ENCODE peak calls at places on chromosomes 11 and 22, in four cellular contexts. X is body of pancreas, T is keratinocyte, K is GM23338. U is an unnamed sample. For H3K4me1, the result is how much of the 10 kb centered on the place peaks cover.

GRCh38 chr11:94638902-94639373 is 71.8 kb downstream of the PIWIL4 start:
- DNase-seq in X (no peak), T (no peak), K (no peak), U (peak)

GRCh38 chr11:85028329-85029101 is 598.6 kb downstream of the DLG2 start:
- DNase-seq in T (no peak), K (no peak), X (no peak), U (no peak)

GRCh38 chr22:42595434-42595833 is 19.2 kb downstream of the POLDIP3 start:
- DNase-seq in X (no peak), T (no peak), K (no peak), U (no peak)

GRCh38 chr11:65444314-65445051 is 21.9 kb downstream of the NEAT1 start:
- DNase-seq in K (no peak), T (no peak), X (peak), U (peak)

GRCh38 chr22:20238567-20239062 is 29.5 kb downstream of the RTN4R start:
- DNase-seq in K (peak), X (peak), T (no peak), U (peak)

GRCh38 chr22:22578702-22579424 is 19.8 kb upstream of the PRAME start:
- DNase-seq in X (no peak), K (no peak), T (no peak), U (no peak)

GRCh38 chr11:67287355-67288197 is 1.5 kb upstream of the ANKRD13D start:
- DNase-seq in K (no peak), T (no peak), X (no peak), U (peak)

GRCh38 chr11:72643547-72643946 is 30.7 kb downstream of the PDE2A start:
- DNase-seq in K (no peak), X (peak), T (peak), U (no peak)

GRCh38 chr22:39666926-39667325 is 96.4 kb downstream of the CACNA1I start:
- DNase-seq in K (peak), X (no peak), T (no peak), U (no peak)

GRCh38 chr11:45921561-45922424 is 663 bp upstream of the LARGE2 start:
- DNase-seq in T (no peak), K (peak), X (peak), U (peak)

DNA sequence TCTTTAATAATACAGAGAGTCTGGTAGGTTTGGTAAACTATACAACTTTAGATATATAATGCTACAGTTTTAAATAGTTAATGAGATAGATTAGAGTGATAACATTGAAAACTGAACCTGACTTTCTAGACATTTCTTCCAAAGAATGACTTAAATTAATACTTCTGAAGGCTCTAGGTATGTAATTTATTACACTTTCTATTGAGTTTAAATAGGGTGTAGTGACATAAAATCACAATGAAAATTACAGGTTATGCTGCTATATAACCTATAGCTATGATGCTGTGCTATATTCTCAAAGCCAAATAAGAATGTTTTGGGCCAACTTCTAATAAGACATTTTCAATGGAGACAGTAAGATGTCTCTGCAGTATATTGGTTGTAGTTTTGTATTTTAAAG is 7.7 kb downstream of the HIPK3 start:
- DNase-seq in T (no peak), X (no peak), K (no peak), U (no peak)
- H3K4me1 ChIP-seq in T (under half), X (half or more), K (under half), U (under half)

DNA sequence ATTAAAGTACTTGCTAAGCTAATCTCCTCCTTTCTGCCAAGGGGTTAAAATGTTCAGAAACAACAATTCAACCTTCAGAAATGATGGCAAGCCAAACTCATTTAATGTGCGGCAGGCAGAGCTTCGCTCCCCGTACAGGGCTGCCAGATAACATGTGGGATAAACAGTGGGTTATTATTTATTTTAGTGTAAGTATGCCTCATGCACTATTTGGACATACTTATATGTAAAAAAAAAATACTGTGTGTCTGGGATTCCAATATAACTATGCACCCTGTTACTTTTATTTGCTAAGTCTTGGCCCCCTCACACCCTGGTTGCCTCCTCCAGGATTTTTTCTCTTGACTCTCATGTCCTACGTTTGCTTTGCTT is 86.4 kb upstream of the SHANK2 start:
- DNase-seq in T (no peak), X (no peak), K (no peak), U (no peak)
- H3K4me3 ChIP-seq in T (no peak), X (no peak), K (no peak), U (no peak)

GRCh38 chr11:2445107-2445947 is 519 bp downstream of the KCNQ1 start:
- DNase-seq in K (peak), T (no peak), X (peak), U (peak)

GRCh38 chr11:2447253-2447950 is 2.6 kb downstream of the KCNQ1 start:
- DNase-seq in X (no peak), K (no peak), T (no peak), U (no peak)

GRCh38 chr11:2445948-2446551 is 1.2 kb downstream of the KCNQ1 start:
- DNase-seq in X (peak), K (peak), T (no peak), U (peak)

GRCh38 chr11:2447951-2448650 is 3.3 kb downstream of the KCNQ1 start:
- DNase-seq in X (no peak), T (no peak), K (no peak), U (no peak)

DNA sequence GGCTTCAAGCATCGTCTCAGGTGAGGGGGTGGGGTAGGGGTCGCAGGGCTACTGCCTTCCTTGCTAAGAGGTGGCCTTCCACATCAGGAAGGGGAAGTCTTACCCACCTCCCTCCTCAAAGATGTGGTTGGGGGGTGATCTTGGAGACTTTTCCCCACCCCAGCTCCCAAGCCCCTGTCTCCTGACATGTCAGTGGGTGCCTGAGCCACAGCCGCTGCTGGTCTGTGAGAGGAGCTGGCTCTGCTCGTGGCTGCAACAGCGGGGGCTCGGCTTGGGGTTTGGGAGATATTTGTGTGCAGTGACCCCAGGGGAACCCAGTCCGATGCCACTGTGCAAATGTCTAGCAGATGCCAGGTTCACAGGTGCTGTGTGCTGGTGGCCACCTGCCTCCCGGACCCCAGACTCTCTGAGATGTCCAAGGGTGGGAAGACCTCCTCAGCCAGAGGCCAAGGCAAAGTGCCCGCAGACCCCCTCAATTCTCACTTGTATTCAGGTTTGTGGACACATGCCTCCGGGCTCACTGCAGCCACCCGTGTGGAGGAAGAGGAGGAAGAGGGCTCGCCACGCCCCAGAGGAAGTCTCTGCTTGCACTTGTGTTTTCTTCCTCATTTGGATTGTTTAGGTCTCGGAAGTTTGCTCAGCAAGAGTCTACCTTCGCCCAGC is 1.9 kb downstream of the KCNQ1 start:
- DNase-seq in T (no peak), X (no peak), K (no peak), U (no peak)
- H3K4me1 ChIP-seq in T (under half), X (half or more), K (under half), U (under half)

GRCh38 chr11:131912127-131912526 is 541.7 kb downstream of the NTM start:
- DNase-seq in K (no peak), T (no peak), X (no peak), U (no peak)
- H3K4me3 ChIP-seq in K (peak), T (peak), X (no peak), U (no peak)

GRCh38 chr11:2093575-2094353 is 45.4 kb downstream of the IGF2 start:
- DNase-seq in K (no peak), X (peak), T (no peak), U (no peak)
- H3K4me1 ChIP-seq in K (under half), X (under half), T (under half), U (under half)

U was measured in small intestine.